ENCODE peak calls at places on chromosomes 6 and 20, in six cellular contexts. G, F, A, L, D and H are unnamed samples.

GRCh38 chr6:87139236-87139635 is 16.1 kb upstream of the ZNF292 start:
- DNase-seq in F (peak), L (no peak), G (no peak), D (peak), A (peak), H (no peak)

GRCh38 chr6:169783971-169784930 is 32.8 kb downstream of the ERMARD start:
- DNase-seq in G (no peak), L (no peak), A (no peak), F (no peak), D (no peak), H (no peak)

GRCh38 chr20:51492167-51493092 is 50.1 kb downstream of the NFATC2 start:
- DNase-seq in G (no peak), F (no peak), L (no peak), D (no peak), A (peak), H (no peak)

GRCh38 chr20:12531626-12532025 is 477.1 kb upstream of the SPTLC3 start:
- DNase-seq in G (no peak), L (no peak), A (peak), D (no peak), F (no peak), H (no peak)

GRCh38 chr6:68746376-68746775 is 111.3 kb downstream of the ADGRB3 start:
- DNase-seq in F (no peak), L (no peak), D (no peak), G (no peak), A (no peak), H (no peak)

GRCh38 chr6:39287601-39288000 is 26.6 kb downstream of the KCNK17 start:
- DNase-seq in L (no peak), G (no peak), D (no peak), F (no peak), A (no peak), H (no peak)

GRCh38 chr6:45724511-45724910 is 291.1 kb downstream of the CLIC5 start:
- DNase-seq in G (peak), L (no peak), A (peak), F (no peak), D (no peak), H (no peak)

GRCh38 chr6:22102671-22103070 is 194.2 kb downstream of the PRL start:
- DNase-seq in G (no peak), A (no peak), D (peak), L (no peak), F (peak), H (no peak)

GRCh38 chr20:46752639-46753235 is 43.3 kb downstream of the SLC2A10 start:
- DNase-seq in L (peak), D (peak), F (peak), A (peak), G (peak), H (peak)

GRCh38 chr20:3592931-3593330 is 70.3 kb downstream of the GFRA4 start:
- DNase-seq in A (no peak), L (no peak), F (no peak), G (no peak), D (no peak), H (no peak)

GRCh38 chr6:45667265-45667664 is 289.5 kb upstream of the SUPT3H start:
- DNase-seq in F (no peak), D (no peak), A (no peak), L (no peak), G (no peak), H (no peak)

GRCh38 chr6:16267428-16268263 is 29.3 kb downstream of the GMPR start:
- DNase-seq in A (no peak), F (no peak), L (no peak), G (no peak), D (no peak), H (no peak)

GRCh38 chr6:11711994-11712698 is 66.5 kb downstream of the ADTRP start:
- DNase-seq in A (no peak), G (no peak), D (peak), L (no peak), F (no peak), H (no peak)

GRCh38 chr20:36532388-36532787 is 8.9 kb upstream of the MYL9 start:
- DNase-seq in A (no peak), D (no peak), G (no peak), L (no peak), F (no peak), H (no peak)

GRCh38 chr20:19099586-19100555 is 112.6 kb upstream of the SLC24A3 start:
- DNase-seq in F (no peak), G (no peak), A (peak), L (no peak), D (no peak), H (no peak)

GRCh38 chr20:63106108-63106764 is 99.5 kb upstream of the BHLHE23 start:
- DNase-seq in F (no peak), G (no peak), L (peak), D (no peak), A (no peak), H (no peak)

GRCh38 chr6:34583461-34583860 is 27.3 kb upstream of the SPDEF start:
- DNase-seq in G (no peak), D (no peak), F (no peak), L (no peak), A (no peak), H (no peak)

GRCh38 chr6:148179786-148180185 is 162.9 kb upstream of the SASH1 start:
- DNase-seq in F (no peak), G (peak), L (no peak), D (peak), A (peak), H (no peak)

GRCh38 chr20:61113731-61114130 is 138.3 kb upstream of the CDH4 start:
- DNase-seq in L (peak), F (no peak), A (no peak), D (no peak), G (no peak), H (no peak)

GRCh38 chr6:72651967-72652956 is 30.4 kb downstream of the KCNQ5 start:
- DNase-seq in F (no peak), D (no peak), G (no peak), L (no peak), A (no peak), H (no peak)

GRCh38 chr6:151240036-151240685 is 394 bp downstream of the AKAP12 start:
- DNase-seq in D (peak), A (peak), F (peak), L (peak), G (peak), H (peak)

GRCh38 chr6:117491916-117492315 is 9.4 kb downstream of the DCBLD1 start:
- DNase-seq in F (no peak), G (no peak), D (no peak), L (no peak), A (no peak), H (no peak)

GRCh38 chr6:28807682-28808280 is 116.0 kb downstream of the TRIM27 start:
- DNase-seq in A (peak), F (no peak), L (no peak), D (peak), G (no peak), H (no peak)

GRCh38 chr6:40962241-40962640 is 76.8 kb downstream of the UNC5CL start:
- DNase-seq in G (peak), F (peak), D (peak), L (no peak), A (no peak), H (no peak)

GRCh38 chr6:16316741-16317251 is 78.4 kb downstream of the GMPR start:
- DNase-seq in A (peak), L (no peak), G (peak), F (peak), D (peak), H (peak)

GRCh38 chr20:25000268-25000801 is 7.8 kb upstream of the APMAP start:
- DNase-seq in L (peak), A (peak), F (no peak), G (peak), D (no peak), H (no peak)

GRCh38 chr6:53744321-53744720 is 50.5 kb upstream of the LRRC1 start:
- DNase-seq in F (no peak), L (no peak), A (peak), G (no peak), D (no peak), H (no peak)

GRCh38 chr6:169912266-169913095 is 161.1 kb downstream of the ERMARD start:
- DNase-seq in G (peak), A (no peak), F (no peak), D (no peak), L (no peak), H (no peak)

GRCh38 chr20:12113468-12114371 is 196.0 kb downstream of the BTBD3 start:
- DNase-seq in A (no peak), L (no peak), G (peak), F (no peak), D (no peak), H (no peak)

GRCh38 chr6:54525731-54526130 is 217.5 kb downstream of the TINAG start:
- DNase-seq in F (no peak), D (no peak), G (peak), L (no peak), A (no peak), H (no peak)

GRCh38 chr6:27672113-27672799 is 199.4 kb upstream of the ZNF184 start:
- DNase-seq in A (peak), L (no peak), G (peak), F (peak), D (peak), H (peak)

GRCh38 chr6:31826793-31827285 is 699 bp upstream of the HSPA1B start:
- DNase-seq in D (no peak), F (no peak), G (peak), L (peak), A (peak), H (peak)

GRCh38 chr6:36827261-36828079 is 11.8 kb downstream of the CPNE5 start:
- DNase-seq in L (peak), G (peak), F (no peak), A (no peak), D (peak), H (no peak)

GRCh38 chr6:116531675-116532570 is 13.6 kb downstream of the TRAPPC3L start:
- DNase-seq in D (peak), L (no peak), A (peak), F (peak), G (peak), H (peak)

GRCh38 chr20:50341880-50342637 is 151.4 kb downstream of the CEBPB start:
- DNase-seq in D (no peak), F (no peak), A (no peak), L (no peak), G (no peak), H (no peak)

GRCh38 chr6:80728830-80729229 is 622.4 kb downstream of the BCKDHB start:
- DNase-seq in F (no peak), L (no peak), D (no peak), G (no peak), A (no peak), H (no peak)

GRCh38 chr6:79670789-79671188 is 39.7 kb downstream of the SH3BGRL2 start:
- DNase-seq in G (no peak), A (no peak), D (no peak), F (no peak), L (no peak), H (no peak)
- TF ChIP-seq CTCF in G (no peak), A (no peak), D (no peak), F (no peak), L (no peak), H (no peak)

DNA sequence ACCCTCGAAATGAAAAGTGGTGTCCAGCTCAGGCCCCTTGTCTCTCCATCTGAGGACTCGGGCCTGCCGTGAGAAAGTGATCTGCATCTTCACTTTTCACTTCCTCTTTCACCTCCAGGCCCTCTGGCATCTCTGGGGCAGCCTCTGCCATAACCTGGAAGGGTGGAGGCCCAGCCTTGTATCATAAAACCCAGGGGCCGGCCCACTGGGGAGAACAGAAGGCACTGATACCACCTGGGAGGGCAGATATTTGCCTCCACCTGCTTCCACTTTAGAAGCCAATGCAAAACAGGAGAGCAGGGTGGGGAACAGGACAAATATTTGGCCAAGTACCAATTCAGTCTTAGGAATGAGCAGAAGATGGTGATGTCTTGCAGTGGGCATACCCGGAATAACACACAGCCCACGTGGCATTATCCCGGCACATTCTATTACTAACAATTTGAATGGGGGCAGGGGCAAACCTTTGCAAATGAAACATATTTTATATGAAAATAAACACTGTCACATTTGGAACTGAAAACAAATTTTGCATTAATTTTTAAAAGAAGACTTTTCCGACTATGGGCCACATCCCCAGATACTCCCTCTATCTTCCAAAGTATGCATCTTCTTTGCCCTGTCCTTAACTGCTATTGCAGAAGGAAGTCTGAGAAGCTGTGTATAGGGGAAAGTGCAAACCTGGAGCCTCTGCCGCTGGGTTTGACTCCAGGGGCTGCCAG is 69.2 kb upstream of the TBC1D7 start:
- DNase-seq in F (peak), D (no peak), L (no peak), A (no peak), G (no peak), H (no peak)
- TF ChIP-seq CTCF in F (no peak), D (no peak), L (no peak), A (peak), G (peak), H (no peak)

DNA sequence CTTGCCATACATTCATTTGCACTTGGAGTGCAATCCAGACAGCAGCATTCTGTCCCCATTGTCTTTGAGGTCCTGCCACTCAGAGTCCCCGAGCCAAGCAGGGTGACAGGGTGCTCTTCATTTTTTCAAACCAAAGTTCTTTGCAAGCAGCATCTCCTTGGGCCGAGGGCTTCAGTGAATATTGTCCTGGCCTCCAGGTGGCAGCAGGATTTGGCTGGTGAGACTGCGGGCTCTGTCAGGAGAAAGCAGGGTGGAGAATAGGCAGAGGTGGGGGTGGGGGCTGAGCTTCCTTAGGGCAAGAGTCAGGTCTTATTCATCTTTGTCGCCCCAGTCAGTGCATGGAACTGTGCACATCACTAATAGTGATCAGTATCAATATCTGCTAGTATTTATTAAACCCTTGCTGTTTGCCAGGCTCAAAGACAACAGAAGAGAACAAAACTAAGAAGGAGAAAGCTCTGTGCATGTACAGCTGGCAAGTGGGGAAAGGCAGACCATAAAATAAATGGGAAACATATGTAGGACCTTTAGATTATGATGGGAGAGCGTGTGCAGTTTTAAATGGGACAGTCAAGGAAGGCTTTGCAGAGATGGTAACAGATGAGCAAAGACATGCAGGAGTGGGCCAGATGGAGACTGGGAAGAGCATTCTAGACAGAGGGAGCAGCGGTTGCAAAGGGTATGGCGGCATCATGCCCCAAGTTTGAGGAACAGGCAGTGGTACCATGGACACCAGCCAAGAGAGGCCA is 260.2 kb downstream of the NRN1 start:
- DNase-seq in A (no peak), D (no peak), G (peak), F (no peak), L (no peak), H (peak)
- TF ChIP-seq CTCF in A (peak), D (no peak), G (peak), F (no peak), L (no peak), H (no peak)

GRCh38 chr6:91167846-91168245 is 581.0 kb upstream of the MAP3K7 start:
- DNase-seq in D (no peak), L (no peak), G (no peak), A (peak), F (no peak), H (no peak)
- TF ChIP-seq CTCF in D (no peak), L (no peak), G (no peak), A (peak), F (no peak), H (peak)

DNA sequence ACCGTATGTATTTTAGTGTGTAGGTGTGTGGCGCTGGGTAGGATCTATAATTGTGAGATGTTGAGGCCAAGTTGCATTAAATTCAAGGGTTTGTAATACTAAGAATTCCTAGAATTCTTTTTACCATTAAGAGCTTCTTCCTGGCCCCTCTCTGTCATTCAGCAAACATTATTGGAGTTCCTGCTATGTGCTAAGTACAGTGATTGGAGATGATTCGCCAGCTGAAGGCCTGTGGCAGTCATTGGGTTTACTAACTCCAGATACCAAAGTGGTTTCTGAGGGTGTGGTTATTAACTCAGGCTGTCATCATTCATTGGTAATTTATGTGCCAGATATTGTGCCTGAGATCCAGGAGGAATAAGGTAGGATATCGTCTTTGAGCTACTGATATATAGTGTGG is 167.1 kb downstream of the LAMA2 start:
- DNase-seq in G (peak), A (no peak), L (no peak), D (no peak), F (no peak), H (no peak)
- TF ChIP-seq CTCF in G (no peak), A (no peak), L (no peak), D (no peak), F (no peak), H (no peak)

GRCh38 chr20:58621906-58622548 is 29.1 kb upstream of the STX16 start:
- DNase-seq in G (no peak), A (no peak), L (no peak), F (no peak), D (no peak), H (no peak)
- TF ChIP-seq CTCF in G (peak), A (peak), L (no peak), F (no peak), D (peak), H (no peak)

GRCh38 chr20:1334761-1335160 is 5.8 kb upstream of the SDCBP2 start:
- DNase-seq in L (no peak), A (no peak), F (no peak), G (no peak), D (no peak), H (no peak)
- TF ChIP-seq CTCF in L (no peak), A (no peak), F (no peak), G (no peak), D (no peak), H (no peak)